ENCODE peak calls at places on chromosome 21, in eight cellular contexts. One of them, this sample, is unnamed.

GRCh38 chr21:24369278-24369677 is 1238.0 kb downstream of the MRPL39 start:
- DNase-seq in HFFc6: no peak
- DNase-seq in OCI-LY7: no peak
- DNase-seq in upper lobe of left lung: no peak
- DNase-seq in epithelial cell of esophagus: no peak
- DNase-seq in cardiac muscle cell: no peak
- DNase-seq in fibroblast of mammary gland: no peak
- DNase-seq in psoas muscle: no peak
- DNase-seq in this sample: no peak

GRCh38 chr21:32757804-32758203 is 13.8 kb downstream of the PAXBP1 start:
- DNase-seq in HFFc6: no peak
- DNase-seq in fibroblast of mammary gland: no peak
- DNase-seq in psoas muscle: no peak
- DNase-seq in epithelial cell of esophagus: no peak
- DNase-seq in OCI-LY7: no peak
- DNase-seq in cardiac muscle cell: no peak
- DNase-seq in upper lobe of left lung: no peak
- DNase-seq in this sample: no peak

GRCh38 chr21:33265664-33266049 is 510 bp upstream of the IL10RB start:
- DNase-seq in HFFc6: no peak
- DNase-seq in fibroblast of mammary gland: peak
- DNase-seq in cardiac muscle cell: no peak
- DNase-seq in psoas muscle: peak
- DNase-seq in epithelial cell of esophagus: peak
- DNase-seq in upper lobe of left lung: peak
- DNase-seq in OCI-LY7: peak
- DNase-seq in this sample: peak

GRCh38 chr21:34989337-34990151 is 59.6 kb downstream of the RUNX1 start:
- DNase-seq in OCI-LY7: no peak
- DNase-seq in fibroblast of mammary gland: peak
- DNase-seq in cardiac muscle cell: no peak
- DNase-seq in epithelial cell of esophagus: no peak
- DNase-seq in upper lobe of left lung: no peak
- DNase-seq in HFFc6: no peak
- DNase-seq in psoas muscle: no peak
- DNase-seq in this sample: no peak

GRCh38 chr21:15080504-15080903 is 15.7 kb upstream of the NRIP1 start:
- DNase-seq in cardiac muscle cell: no peak
- DNase-seq in psoas muscle: no peak
- DNase-seq in epithelial cell of esophagus: no peak
- DNase-seq in OCI-LY7: no peak
- DNase-seq in HFFc6: no peak
- DNase-seq in fibroblast of mammary gland: no peak
- DNase-seq in upper lobe of left lung: no peak
- DNase-seq in this sample: no peak

GRCh38 chr21:17343055-17343454 is 169.8 kb upstream of the CXADR start:
- DNase-seq in HFFc6: no peak
- DNase-seq in epithelial cell of esophagus: peak
- DNase-seq in OCI-LY7: peak
- DNase-seq in upper lobe of left lung: no peak
- DNase-seq in psoas muscle: no peak
- DNase-seq in cardiac muscle cell: peak
- DNase-seq in fibroblast of mammary gland: peak
- DNase-seq in this sample: no peak

GRCh38 chr21:18893411-18893810 is 489.8 kb upstream of the TMPRSS15 start:
- DNase-seq in HFFc6: no peak
- DNase-seq in OCI-LY7: no peak
- DNase-seq in fibroblast of mammary gland: no peak
- DNase-seq in psoas muscle: no peak
- DNase-seq in cardiac muscle cell: no peak
- DNase-seq in epithelial cell of esophagus: no peak
- DNase-seq in upper lobe of left lung: no peak
- DNase-seq in this sample: no peak

GRCh38 chr21:16568661-16569060 is 838.9 kb downstream of the USP25 start:
- DNase-seq in cardiac muscle cell: no peak
- DNase-seq in fibroblast of mammary gland: no peak
- DNase-seq in epithelial cell of esophagus: peak
- DNase-seq in upper lobe of left lung: no peak
- DNase-seq in psoas muscle: no peak
- DNase-seq in HFFc6: no peak
- DNase-seq in OCI-LY7: no peak
- DNase-seq in this sample: no peak

GRCh38 chr21:16376673-16377072 is 646.9 kb downstream of the USP25 start:
- DNase-seq in psoas muscle: no peak
- DNase-seq in cardiac muscle cell: no peak
- DNase-seq in fibroblast of mammary gland: no peak
- DNase-seq in upper lobe of left lung: no peak
- DNase-seq in OCI-LY7: no peak
- DNase-seq in HFFc6: no peak
- DNase-seq in epithelial cell of esophagus: no peak
- DNase-seq in this sample: no peak

GRCh38 chr21:43345746-43346409 is 81.1 kb downstream of the SIK1 start:
- DNase-seq in HFFc6: peak
- DNase-seq in cardiac muscle cell: peak
- DNase-seq in psoas muscle: no peak
- DNase-seq in epithelial cell of esophagus: peak
- DNase-seq in fibroblast of mammary gland: peak
- DNase-seq in upper lobe of left lung: peak
- DNase-seq in OCI-LY7: no peak
- DNase-seq in this sample: no peak

GRCh38 chr21:38811257-38811656 is 5.5 kb downstream of the ETS2 start:
- DNase-seq in upper lobe of left lung: no peak
- DNase-seq in psoas muscle: no peak
- DNase-seq in OCI-LY7: no peak
- DNase-seq in fibroblast of mammary gland: peak
- DNase-seq in epithelial cell of esophagus: peak
- DNase-seq in cardiac muscle cell: peak
- DNase-seq in HFFc6: peak
- DNase-seq in this sample: no peak

GRCh38 chr21:14215971-14216621 is at the start of gene RBM11:
- DNase-seq in cardiac muscle cell: peak
- DNase-seq in upper lobe of left lung: peak
- DNase-seq in psoas muscle: peak
- DNase-seq in HFFc6: no peak
- DNase-seq in epithelial cell of esophagus: peak
- DNase-seq in fibroblast of mammary gland: peak
- DNase-seq in OCI-LY7: peak
- DNase-seq in this sample: peak

GRCh38 chr21:38944903-38945302 is 139.2 kb downstream of the ETS2 start:
- DNase-seq in cardiac muscle cell: no peak
- DNase-seq in psoas muscle: no peak
- DNase-seq in HFFc6: no peak
- DNase-seq in OCI-LY7: no peak
- DNase-seq in fibroblast of mammary gland: no peak
- DNase-seq in upper lobe of left lung: no peak
- DNase-seq in epithelial cell of esophagus: no peak
- DNase-seq in this sample: no peak

GRCh38 chr21:44740721-44741120 is 29.3 kb upstream of the TSPEAR start:
- DNase-seq in psoas muscle: no peak
- DNase-seq in cardiac muscle cell: no peak
- DNase-seq in fibroblast of mammary gland: no peak
- DNase-seq in upper lobe of left lung: no peak
- DNase-seq in HFFc6: no peak
- DNase-seq in epithelial cell of esophagus: no peak
- DNase-seq in OCI-LY7: no peak
- DNase-seq in this sample: peak

GRCh38 chr21:44738621-44739020 is 27.2 kb upstream of the TSPEAR start:
- DNase-seq in HFFc6: no peak
- DNase-seq in epithelial cell of esophagus: no peak
- DNase-seq in fibroblast of mammary gland: no peak
- DNase-seq in OCI-LY7: no peak
- DNase-seq in upper lobe of left lung: no peak
- DNase-seq in cardiac muscle cell: no peak
- DNase-seq in psoas muscle: no peak
- DNase-seq in this sample: peak

GRCh38 chr21:44741921-44742320 is 30.5 kb upstream of the TSPEAR start:
- DNase-seq in psoas muscle: no peak
- DNase-seq in upper lobe of left lung: no peak
- DNase-seq in fibroblast of mammary gland: no peak
- DNase-seq in HFFc6: no peak
- DNase-seq in cardiac muscle cell: no peak
- DNase-seq in epithelial cell of esophagus: no peak
- DNase-seq in OCI-LY7: no peak
- DNase-seq in this sample: no peak

GRCh38 chr21:44739316-44739715 is 27.9 kb upstream of the TSPEAR start:
- DNase-seq in cardiac muscle cell: no peak
- DNase-seq in OCI-LY7: no peak
- DNase-seq in fibroblast of mammary gland: no peak
- DNase-seq in HFFc6: no peak
- DNase-seq in psoas muscle: no peak
- DNase-seq in upper lobe of left lung: no peak
- DNase-seq in epithelial cell of esophagus: no peak
- DNase-seq in this sample: peak

DNA sequence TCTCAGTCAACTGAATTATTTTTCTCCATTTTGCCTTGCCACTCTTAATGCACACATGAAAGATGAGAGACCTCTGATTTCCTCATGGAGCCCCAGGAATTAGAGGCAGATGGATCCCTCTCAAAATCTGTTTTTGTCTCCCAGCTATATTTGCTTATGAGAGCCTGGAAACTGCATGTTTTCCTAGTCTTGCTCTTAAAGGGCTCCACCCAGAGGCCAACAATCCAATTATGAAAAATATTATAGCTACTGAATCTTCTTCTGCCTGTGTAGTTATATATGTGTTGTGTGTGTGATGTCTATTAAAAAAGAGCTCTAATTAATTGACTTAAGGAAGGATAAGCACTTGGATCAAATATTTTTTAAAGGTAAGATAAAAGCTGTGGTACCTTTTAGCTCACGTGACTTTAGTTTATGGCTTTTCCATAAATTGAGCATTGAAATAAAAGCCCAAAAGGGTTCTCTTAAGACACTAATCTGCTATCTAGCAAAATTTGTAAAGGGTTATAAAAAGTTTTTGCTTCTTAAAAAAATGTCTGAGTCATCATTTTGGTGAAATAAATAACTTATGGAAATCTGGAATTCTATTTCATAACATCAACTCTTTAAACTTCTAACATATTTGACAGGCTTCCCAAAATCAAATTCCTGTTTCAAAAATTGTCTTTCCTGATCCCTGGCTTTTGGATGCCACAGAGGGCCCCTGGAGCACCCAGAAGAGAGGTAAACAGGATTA is 31.2 kb upstream of the TSPEAR start:
- DNase-seq in cardiac muscle cell: peak
- DNase-seq in HFFc6: peak
- DNase-seq in upper lobe of left lung: no peak
- DNase-seq in epithelial cell of esophagus: peak
- DNase-seq in psoas muscle: no peak
- DNase-seq in OCI-LY7: peak
- DNase-seq in fibroblast of mammary gland: no peak
- DNase-seq in this sample: no peak
- TF ChIP-seq CTCF in cardiac muscle cell: peak
- TF ChIP-seq CTCF in HFFc6: peak
- TF ChIP-seq CTCF in upper lobe of left lung: no peak
- TF ChIP-seq CTCF in epithelial cell of esophagus: peak
- TF ChIP-seq CTCF in psoas muscle: no peak
- TF ChIP-seq CTCF in OCI-LY7: peak
- TF ChIP-seq CTCF in fibroblast of mammary gland: peak
- TF ChIP-seq CTCF in this sample: peak

DNA sequence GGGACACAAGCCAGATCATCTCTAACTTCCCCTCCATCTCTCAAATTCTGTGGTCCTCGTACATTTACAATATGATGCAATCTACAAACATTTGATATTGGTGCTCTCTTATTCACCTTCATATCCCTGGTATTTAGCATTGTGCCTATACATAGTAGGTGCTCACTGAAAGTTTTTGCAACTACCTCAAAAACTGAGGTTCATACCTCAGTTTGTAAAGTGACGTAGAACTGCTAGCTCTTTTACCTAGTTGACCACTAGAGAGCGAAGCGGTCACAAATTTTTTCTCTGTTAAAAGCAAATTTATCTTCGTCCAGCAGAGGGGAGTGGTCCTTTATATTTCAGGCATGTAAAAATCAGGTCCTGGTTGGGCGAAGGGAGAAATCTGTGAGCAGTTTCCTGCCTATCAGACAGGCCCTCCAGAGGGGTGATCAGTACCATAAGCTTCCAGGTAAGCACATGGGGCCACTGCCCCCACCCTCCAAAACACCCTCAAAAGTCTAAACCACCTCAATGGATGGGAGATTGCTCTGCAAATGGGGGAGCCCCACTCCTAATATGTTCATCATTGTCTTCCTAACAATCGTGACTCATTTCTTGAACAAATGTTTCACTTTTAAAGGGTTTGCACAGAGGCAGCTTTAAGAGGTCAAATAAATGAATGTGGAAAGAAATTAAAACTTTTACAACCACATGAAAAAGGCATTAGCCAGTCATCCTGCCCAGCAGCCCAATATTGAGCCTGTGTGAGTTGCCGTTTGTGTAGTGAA is 10.6 kb upstream of the HLCS start:
- DNase-seq in epithelial cell of esophagus: peak
- DNase-seq in psoas muscle: no peak
- DNase-seq in fibroblast of mammary gland: peak
- DNase-seq in HFFc6: peak
- DNase-seq in OCI-LY7: peak
- DNase-seq in upper lobe of left lung: peak
- DNase-seq in cardiac muscle cell: peak
- DNase-seq in this sample: no peak
- TF ChIP-seq CTCF in epithelial cell of esophagus: peak
- TF ChIP-seq CTCF in psoas muscle: peak
- TF ChIP-seq CTCF in fibroblast of mammary gland: peak
- TF ChIP-seq CTCF in HFFc6: peak
- TF ChIP-seq CTCF in OCI-LY7: peak
- TF ChIP-seq CTCF in upper lobe of left lung: peak
- TF ChIP-seq CTCF in cardiac muscle cell: peak
- TF ChIP-seq CTCF in this sample: peak

DNA sequence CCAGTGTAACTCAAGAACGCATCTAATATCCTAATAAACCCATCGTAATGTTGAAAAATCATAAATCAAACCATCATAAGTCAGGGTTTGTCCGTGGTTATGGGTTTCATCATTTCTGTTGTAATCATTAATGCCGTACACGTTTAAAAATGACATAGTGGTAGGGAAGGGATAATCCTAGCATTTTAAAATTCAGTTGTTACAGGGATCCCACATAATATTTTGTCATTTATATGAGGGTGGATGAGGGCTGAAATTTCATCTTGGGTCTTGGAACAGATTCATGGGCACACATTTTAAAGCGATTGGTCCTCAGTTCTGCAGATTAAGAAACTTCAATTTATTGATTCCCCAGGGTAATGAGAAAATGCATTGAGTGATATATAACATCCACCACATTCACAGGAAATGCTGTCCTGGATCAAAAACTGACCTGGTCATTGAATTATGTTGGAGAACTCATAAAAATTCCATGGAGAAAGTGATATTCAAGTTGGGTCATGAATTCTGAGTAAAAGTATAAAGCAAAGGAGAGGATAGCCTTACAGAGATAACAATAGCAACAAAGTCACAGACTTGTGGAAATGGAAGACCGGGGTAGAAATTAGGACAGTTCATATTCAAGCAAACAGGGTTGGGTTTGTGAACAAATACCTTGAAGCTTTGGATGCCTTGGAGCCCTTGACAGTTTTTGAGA is 1527.3 kb upstream of the TPTE start:
- DNase-seq in epithelial cell of esophagus: no peak
- DNase-seq in fibroblast of mammary gland: no peak
- DNase-seq in cardiac muscle cell: no peak
- DNase-seq in psoas muscle: no peak
- DNase-seq in upper lobe of left lung: no peak
- DNase-seq in OCI-LY7: no peak
- DNase-seq in HFFc6: no peak
- DNase-seq in this sample: no peak
- TF ChIP-seq CTCF in epithelial cell of esophagus: no peak
- TF ChIP-seq CTCF in fibroblast of mammary gland: no peak
- TF ChIP-seq CTCF in cardiac muscle cell: no peak
- TF ChIP-seq CTCF in psoas muscle: no peak
- TF ChIP-seq CTCF in upper lobe of left lung: no peak
- TF ChIP-seq CTCF in OCI-LY7: no peak
- TF ChIP-seq CTCF in HFFc6: no peak
- TF ChIP-seq CTCF in this sample: no peak

GRCh38 chr21:29287383-29287782 is 11.3 kb upstream of the BACH1 start:
- DNase-seq in fibroblast of mammary gland: peak
- DNase-seq in OCI-LY7: no peak
- DNase-seq in cardiac muscle cell: peak
- DNase-seq in psoas muscle: no peak
- DNase-seq in epithelial cell of esophagus: peak
- DNase-seq in HFFc6: peak
- DNase-seq in upper lobe of left lung: no peak
- DNase-seq in this sample: no peak
- TF ChIP-seq CTCF in fibroblast of mammary gland: no peak
- TF ChIP-seq CTCF in OCI-LY7: no peak
- TF ChIP-seq CTCF in cardiac muscle cell: no peak
- TF ChIP-seq CTCF in psoas muscle: no peak
- TF ChIP-seq CTCF in epithelial cell of esophagus: no peak
- TF ChIP-seq CTCF in HFFc6: no peak
- TF ChIP-seq CTCF in upper lobe of left lung: no peak
- TF ChIP-seq CTCF in this sample: no peak